ENCODE peak calls at places on chromosomes 2 and 18, in six cellular contexts. B is T follicular helper cell; I is NCI-H2029; H is stimulated activated CD4-positive, alpha-beta T cell treated with anti-CD3 and anti-CD28 coated beads, Interleukin-15, amount 100 ng/mL, for 24 hours; D is iris pigment epithelial cell; S is dermis blood vessel endothelial cell. W is an unnamed sample.

GRCh38 chr18:28120811-28121210 is 56.1 kb downstream of the CDH2 start:
- DNase-seq in D (no peak), B (no peak), H (no peak), I (no peak), S (no peak), W (no peak)

GRCh38 chr2:218323526-218324472 is 31.5 kb upstream of the TMBIM1 start:
- DNase-seq in H (no peak), B (no peak), D (peak), S (peak), I (peak), W (peak)

GRCh38 chr2:225100856-225101294 is 58.6 kb upstream of the DOCK10 start:
- DNase-seq in B (no peak), S (peak), I (no peak), H (no peak), D (peak), W (no peak)

GRCh38 chr18:79093986-79094385 is 24.8 kb downstream of the ATP9B start:
- DNase-seq in I (no peak), B (no peak), H (no peak), D (no peak), S (no peak), W (no peak)

GRCh38 chr18:23945416-23946079 is 69.0 kb upstream of the TTC39C start:
- DNase-seq in H (no peak), D (no peak), B (no peak), S (no peak), I (no peak), W (no peak)

GRCh38 chr2:72678036-72678435 is 147.8 kb downstream of the EXOC6B start:
- DNase-seq in S (no peak), B (no peak), D (no peak), H (no peak), I (no peak), W (no peak)

GRCh38 chr2:201580486-201580885 is 62.8 kb downstream of the TMEM237 start:
- DNase-seq in S (no peak), H (no peak), D (peak), B (no peak), I (no peak), W (no peak)

GRCh38 chr2:135043345-135043744 is 3.9 kb downstream of the MAP3K19 start:
- DNase-seq in I (no peak), H (peak), S (peak), B (no peak), D (no peak), W (peak)

GRCh38 chr18:11872479-11873136 is 21.4 kb downstream of the CHMP1B start:
- DNase-seq in I (no peak), S (peak), D (no peak), H (no peak), B (no peak), W (peak)

GRCh38 chr2:218811382-218811781 is 20.2 kb downstream of the PRKAG3 start:
- DNase-seq in B (no peak), S (no peak), H (no peak), D (peak), I (no peak), W (no peak)

GRCh38 chr2:235770909-235771820 is 277.3 kb downstream of the AGAP1 start:
- DNase-seq in D (no peak), H (no peak), I (no peak), B (no peak), S (no peak), W (no peak)

GRCh38 chr2:195437521-195437920 is 219.5 kb upstream of the SLC39A10 start:
- DNase-seq in I (no peak), H (no peak), S (no peak), B (no peak), D (no peak), W (no peak)

GRCh38 chr2:119242276-119243119 is 18.9 kb downstream of the STEAP3 start:
- DNase-seq in D (no peak), I (peak), B (no peak), H (no peak), S (no peak), W (no peak)

GRCh38 chr2:59680863-59681262 is 872.6 kb downstream of the BCL11A start:
- DNase-seq in B (no peak), D (peak), I (peak), H (no peak), S (no peak), W (no peak)

GRCh38 chr2:121155502-121156056 is 129.4 kb downstream of the TFCP2L1 start:
- DNase-seq in B (no peak), D (no peak), H (no peak), I (peak), S (no peak), W (no peak)

GRCh38 chr2:216606551-216607527 is 26.4 kb upstream of the IGFBP2 start:
- DNase-seq in D (no peak), B (no peak), I (no peak), S (peak), H (peak), W (no peak)

GRCh38 chr18:51195602-51196115 is 1.8 kb downstream of the MEX3C start:
- DNase-seq in S (peak), I (peak), B (no peak), D (peak), H (peak), W (peak)

GRCh38 chr2:7517122-7517487 is 599.9 kb downstream of the RNF144A start:
- DNase-seq in B (no peak), D (no peak), H (peak), S (no peak), I (no peak), W (no peak)

GRCh38 chr18:21141678-21142422 is 30.2 kb upstream of the ROCK1 start:
- DNase-seq in S (no peak), I (no peak), B (no peak), D (peak), H (no peak), W (no peak)

GRCh38 chr2:40450066-40450841 is 1.6 kb downstream of the SLC8A1 start:
- DNase-seq in H (no peak), S (peak), B (no peak), I (no peak), D (peak), W (no peak)

GRCh38 chr18:47184419-47185050 is 8.4 kb upstream of the IER3IP1 start:
- DNase-seq in H (peak), B (no peak), S (peak), D (peak), I (peak), W (peak)

GRCh38 chr2:189231719-189232323 is 52.3 kb upstream of the COL5A2 start:
- DNase-seq in H (no peak), I (no peak), S (no peak), D (no peak), B (no peak), W (no peak)

GRCh38 chr2:97849881-97850540 is 136.6 kb downstream of the ZAP70 start:
- DNase-seq in S (no peak), B (no peak), D (peak), I (no peak), H (no peak), W (no peak)

GRCh38 chr2:120218181-120218580 is 5.0 kb downstream of the TMEM185B start:
- DNase-seq in B (no peak), I (no peak), S (no peak), H (no peak), D (no peak), W (no peak)

GRCh38 chr18:42620585-42620984 is 494.9 kb downstream of the RIT2 start:
- DNase-seq in B (no peak), D (no peak), H (no peak), S (no peak), I (no peak), W (no peak)

GRCh38 chr2:19775838-19776237 is 125.9 kb downstream of the TTC32 start:
- DNase-seq in B (no peak), S (peak), H (no peak), D (peak), I (no peak), W (no peak)

GRCh38 chr2:55807900-55808299 is 114.3 kb upstream of the PNPT1 start:
- DNase-seq in I (no peak), B (no peak), S (no peak), D (no peak), H (no peak), W (no peak)

GRCh38 chr2:121866789-121867188 is 111.3 kb downstream of the TSN start:
- DNase-seq in I (no peak), D (no peak), B (no peak), H (no peak), S (no peak), W (no peak)

GRCh38 chr2:218871345-218872302 is 9.0 kb upstream of the WNT10A start:
- DNase-seq in D (no peak), I (no peak), B (no peak), S (no peak), H (no peak), W (no peak)

GRCh38 chr2:119575439-119575838 is 31.2 kb downstream of the CFAP221 start:
- DNase-seq in I (no peak), H (no peak), S (no peak), D (no peak), B (no peak), W (no peak)

GRCh38 chr2:226891780-226892590 is 56.1 kb downstream of the RHBDD1 start:
- DNase-seq in S (no peak), D (peak), B (no peak), I (no peak), H (no peak), W (no peak)

GRCh38 chr2:201860541-201861154 is 54.3 kb downstream of the CDK15 start:
- DNase-seq in S (peak), I (peak), H (peak), D (peak), B (peak), W (peak)

GRCh38 chr18:42185486-42185885 is 230.5 kb downstream of the PIK3C3 start:
- DNase-seq in I (no peak), B (no peak), D (no peak), S (no peak), H (no peak), W (no peak)

GRCh38 chr2:221874444-221874843 is 302.3 kb upstream of the EPHA4 start:
- DNase-seq in D (no peak), H (no peak), I (no peak), S (no peak), B (no peak), W (no peak)

GRCh38 chr18:55249572-55249971 is 290.3 kb upstream of the CCDC68 start:
- DNase-seq in H (no peak), B (no peak), S (no peak), D (no peak), I (no peak), W (no peak)

GRCh38 chr2:98743835-98744234 is 12.9 kb upstream of the MGAT4A start:
- DNase-seq in D (no peak), S (peak), I (peak), H (no peak), B (no peak), W (no peak)

GRCh38 chr2:103009861-103010260 is 248.0 kb downstream of the TMEM182 start:
- DNase-seq in I (no peak), H (no peak), D (no peak), S (no peak), B (no peak), W (no peak)

GRCh38 chr2:120661551-120661950 is 74.1 kb upstream of the GLI2 start:
- DNase-seq in H (no peak), S (no peak), I (peak), D (no peak), B (no peak), W (no peak)

GRCh38 chr2:69701100-69701945 is 40.6 kb upstream of the ANXA4 start:
- DNase-seq in I (no peak), H (no peak), D (no peak), S (peak), B (no peak), W (peak)

GRCh38 chr2:168614291-168615018 is 158.4 kb downstream of the CERS6 start:
- DNase-seq in B (no peak), I (no peak), D (no peak), H (peak), S (no peak), W (no peak)